ENCODE peak calls at places on chromosomes 2 and 18, in five cellular contexts. One of them, this sample, is unnamed.

GRCh38 chr2:96403481-96403880 is 67.9 kb downstream of the NCAPH start:
- DNase-seq in K562: no peak
- DNase-seq in SK-N-SH: no peak
- DNase-seq in neuronal stem cell: no peak
- DNase-seq in endothelial cell of umbilical vein: no peak
- DNase-seq in this sample: no peak

GRCh38 chr2:64645014-64645418 is 8.7 kb downstream of the SERTAD2 start:
- DNase-seq in K562: peak
- DNase-seq in SK-N-SH: no peak
- DNase-seq in neuronal stem cell: peak
- DNase-seq in endothelial cell of umbilical vein: peak
- DNase-seq in this sample: peak

GRCh38 chr2:31563273-31563839 is 17.4 kb downstream of the SRD5A2 start:
- DNase-seq in K562: no peak
- DNase-seq in SK-N-SH: no peak
- DNase-seq in neuronal stem cell: no peak
- DNase-seq in endothelial cell of umbilical vein: no peak
- DNase-seq in this sample: no peak

GRCh38 chr2:47069628-47070154 is 85.4 kb downstream of the STPG4 start:
- DNase-seq in K562: no peak
- DNase-seq in SK-N-SH: peak
- DNase-seq in neuronal stem cell: peak
- DNase-seq in endothelial cell of umbilical vein: peak
- DNase-seq in this sample: peak

GRCh38 chr2:236998250-236998649 is 87.4 kb upstream of the COPS8 start:
- DNase-seq in K562: no peak
- DNase-seq in SK-N-SH: no peak
- DNase-seq in neuronal stem cell: no peak
- DNase-seq in endothelial cell of umbilical vein: peak
- DNase-seq in this sample: no peak

GRCh38 chr2:23397483-23397882 is 12.5 kb downstream of the KLHL29 start:
- DNase-seq in K562: no peak
- DNase-seq in SK-N-SH: no peak
- DNase-seq in neuronal stem cell: no peak
- DNase-seq in endothelial cell of umbilical vein: no peak
- DNase-seq in this sample: no peak

GRCh38 chr2:221107424-221107823 is 464.7 kb downstream of the EPHA4 start:
- DNase-seq in K562: no peak
- DNase-seq in SK-N-SH: no peak
- DNase-seq in neuronal stem cell: no peak
- DNase-seq in endothelial cell of umbilical vein: no peak
- DNase-seq in this sample: no peak

GRCh38 chr2:143700865-143701264 is 571.6 kb downstream of the ARHGAP15 start:
- DNase-seq in K562: no peak
- DNase-seq in SK-N-SH: no peak
- DNase-seq in neuronal stem cell: no peak
- DNase-seq in endothelial cell of umbilical vein: no peak
- DNase-seq in this sample: no peak

GRCh38 chr18:47996091-47996541 is 65.7 kb upstream of the SMAD2 start:
- DNase-seq in K562: no peak
- DNase-seq in SK-N-SH: peak
- DNase-seq in neuronal stem cell: peak
- DNase-seq in endothelial cell of umbilical vein: no peak
- DNase-seq in this sample: peak

GRCh38 chr2:66574701-66575624 is 140.0 kb downstream of the MEIS1 start:
- DNase-seq in K562: peak
- DNase-seq in SK-N-SH: peak
- DNase-seq in neuronal stem cell: peak
- DNase-seq in endothelial cell of umbilical vein: peak
- DNase-seq in this sample: peak

GRCh38 chr18:44229693-44230108 is 451.0 kb upstream of the SETBP1 start:
- DNase-seq in K562: no peak
- DNase-seq in SK-N-SH: peak
- DNase-seq in neuronal stem cell: no peak
- DNase-seq in endothelial cell of umbilical vein: peak
- DNase-seq in this sample: no peak

GRCh38 chr2:2787301-2787907 is 456.3 kb upstream of the MYT1L start:
- DNase-seq in K562: no peak
- DNase-seq in SK-N-SH: peak
- DNase-seq in neuronal stem cell: no peak
- DNase-seq in endothelial cell of umbilical vein: no peak
- DNase-seq in this sample: peak

GRCh38 chr2:241984271-241984655 is 114.7 kb downstream of the RTP5 start:
- DNase-seq in K562: no peak
- DNase-seq in SK-N-SH: no peak
- DNase-seq in neuronal stem cell: no peak
- DNase-seq in endothelial cell of umbilical vein: no peak
- DNase-seq in this sample: no peak

GRCh38 chr2:15042824-15043223 is 410.3 kb downstream of the LRATD1 start:
- DNase-seq in K562: no peak
- DNase-seq in SK-N-SH: no peak
- DNase-seq in neuronal stem cell: no peak
- DNase-seq in endothelial cell of umbilical vein: no peak
- DNase-seq in this sample: no peak

GRCh38 chr2:21047161-21048009 is 3.5 kb upstream of the APOB start:
- DNase-seq in K562: no peak
- DNase-seq in SK-N-SH: peak
- DNase-seq in neuronal stem cell: no peak
- DNase-seq in endothelial cell of umbilical vein: no peak
- DNase-seq in this sample: no peak

GRCh38 chr2:239394978-239395377 is 5.8 kb downstream of the HDAC4 start:
- DNase-seq in K562: no peak
- DNase-seq in SK-N-SH: no peak
- DNase-seq in neuronal stem cell: no peak
- DNase-seq in endothelial cell of umbilical vein: no peak
- DNase-seq in this sample: no peak

GRCh38 chr2:234218261-234219180 is 168.0 kb downstream of the SPP2 start:
- DNase-seq in K562: no peak
- DNase-seq in SK-N-SH: peak
- DNase-seq in neuronal stem cell: no peak
- DNase-seq in endothelial cell of umbilical vein: no peak
- DNase-seq in this sample: no peak

GRCh38 chr2:63053889-63054725 is 3.5 kb downstream of the OTX1 start:
- DNase-seq in K562: no peak
- DNase-seq in SK-N-SH: peak
- DNase-seq in neuronal stem cell: peak
- DNase-seq in endothelial cell of umbilical vein: peak
- DNase-seq in this sample: peak

GRCh38 chr2:66929632-66930385 is 467.3 kb upstream of the ETAA1 start:
- DNase-seq in K562: no peak
- DNase-seq in SK-N-SH: no peak
- DNase-seq in neuronal stem cell: no peak
- DNase-seq in endothelial cell of umbilical vein: peak
- DNase-seq in this sample: no peak

GRCh38 chr18:48800479-48800876 is 150.3 kb downstream of the SMAD7 start:
- DNase-seq in K562: no peak
- DNase-seq in SK-N-SH: no peak
- DNase-seq in neuronal stem cell: no peak
- DNase-seq in endothelial cell of umbilical vein: no peak
- DNase-seq in this sample: no peak

GRCh38 chr2:178331474-178332431 is 119.2 kb downstream of the PRKRA start:
- DNase-seq in K562: no peak
- DNase-seq in SK-N-SH: no peak
- DNase-seq in neuronal stem cell: no peak
- DNase-seq in endothelial cell of umbilical vein: no peak
- DNase-seq in this sample: no peak

GRCh38 chr18:79508565-79509535 is 113.1 kb downstream of the NFATC1 start:
- DNase-seq in K562: no peak
- DNase-seq in SK-N-SH: no peak
- DNase-seq in neuronal stem cell: no peak
- DNase-seq in endothelial cell of umbilical vein: no peak
- DNase-seq in this sample: no peak

GRCh38 chr2:166343467-166343866 is 32.3 kb downstream of the SCN9A start:
- DNase-seq in K562: no peak
- DNase-seq in SK-N-SH: no peak
- DNase-seq in neuronal stem cell: no peak
- DNase-seq in endothelial cell of umbilical vein: no peak
- DNase-seq in this sample: peak

GRCh38 chr2:196479350-196479749 is 160.2 kb upstream of the CCDC150 start:
- DNase-seq in K562: no peak
- DNase-seq in SK-N-SH: no peak
- DNase-seq in neuronal stem cell: no peak
- DNase-seq in endothelial cell of umbilical vein: no peak
- DNase-seq in this sample: no peak

GRCh38 chr18:33469699-33470098 is 29.2 kb upstream of the CCDC178 start:
- DNase-seq in K562: peak
- DNase-seq in SK-N-SH: no peak
- DNase-seq in neuronal stem cell: no peak
- DNase-seq in endothelial cell of umbilical vein: no peak
- DNase-seq in this sample: no peak

GRCh38 chr2:73250872-73251846 is 17.1 kb downstream of the CCT7 start:
- DNase-seq in K562: no peak
- DNase-seq in SK-N-SH: no peak
- DNase-seq in neuronal stem cell: no peak
- DNase-seq in endothelial cell of umbilical vein: no peak
- DNase-seq in this sample: no peak

GRCh38 chr2:42156756-42157155 is 12.4 kb upstream of the EML4 start:
- DNase-seq in K562: no peak
- DNase-seq in SK-N-SH: no peak
- DNase-seq in neuronal stem cell: no peak
- DNase-seq in endothelial cell of umbilical vein: no peak
- DNase-seq in this sample: peak

GRCh38 chr2:102206666-102207341 is 20.0 kb downstream of the IL1RL2 start:
- DNase-seq in K562: no peak
- DNase-seq in SK-N-SH: no peak
- DNase-seq in neuronal stem cell: no peak
- DNase-seq in endothelial cell of umbilical vein: no peak
- DNase-seq in this sample: no peak

GRCh38 chr2:37713258-37713700 is 41.8 kb upstream of the CDC42EP3 start:
- DNase-seq in K562: no peak
- DNase-seq in SK-N-SH: no peak
- DNase-seq in neuronal stem cell: no peak
- DNase-seq in endothelial cell of umbilical vein: no peak
- DNase-seq in this sample: no peak

GRCh38 chr2:29326926-29327325 is 211.7 kb downstream of the CLIP4 start:
- DNase-seq in K562: no peak
- DNase-seq in SK-N-SH: no peak
- DNase-seq in neuronal stem cell: no peak
- DNase-seq in endothelial cell of umbilical vein: no peak
- DNase-seq in this sample: no peak

GRCh38 chr2:172858473-172858745 is 122.8 kb downstream of the RAPGEF4 start:
- DNase-seq in K562: no peak
- DNase-seq in SK-N-SH: no peak
- DNase-seq in neuronal stem cell: no peak
- DNase-seq in endothelial cell of umbilical vein: peak
- DNase-seq in this sample: no peak

GRCh38 chr2:176516051-176516601 is 246.9 kb downstream of the MTX2 start:
- DNase-seq in K562: no peak
- DNase-seq in SK-N-SH: no peak
- DNase-seq in neuronal stem cell: no peak
- DNase-seq in endothelial cell of umbilical vein: peak
- DNase-seq in this sample: no peak

GRCh38 chr2:199379251-199379650 is 78.5 kb downstream of the SATB2 start:
- DNase-seq in K562: peak
- DNase-seq in SK-N-SH: no peak
- DNase-seq in neuronal stem cell: no peak
- DNase-seq in endothelial cell of umbilical vein: no peak
- DNase-seq in this sample: no peak

GRCh38 chr2:226477221-226478120 is 322.1 kb downstream of the IRS1 start:
- DNase-seq in K562: no peak
- DNase-seq in SK-N-SH: no peak
- DNase-seq in neuronal stem cell: no peak
- DNase-seq in endothelial cell of umbilical vein: no peak
- DNase-seq in this sample: no peak
- H3K27ac ChIP-seq in K562: no peak
- H3K27ac ChIP-seq in SK-N-SH: no peak
- H3K27ac ChIP-seq in neuronal stem cell: peak
- H3K27ac ChIP-seq in endothelial cell of umbilical vein: peak
- H3K27ac ChIP-seq in this sample: no peak

DNA sequence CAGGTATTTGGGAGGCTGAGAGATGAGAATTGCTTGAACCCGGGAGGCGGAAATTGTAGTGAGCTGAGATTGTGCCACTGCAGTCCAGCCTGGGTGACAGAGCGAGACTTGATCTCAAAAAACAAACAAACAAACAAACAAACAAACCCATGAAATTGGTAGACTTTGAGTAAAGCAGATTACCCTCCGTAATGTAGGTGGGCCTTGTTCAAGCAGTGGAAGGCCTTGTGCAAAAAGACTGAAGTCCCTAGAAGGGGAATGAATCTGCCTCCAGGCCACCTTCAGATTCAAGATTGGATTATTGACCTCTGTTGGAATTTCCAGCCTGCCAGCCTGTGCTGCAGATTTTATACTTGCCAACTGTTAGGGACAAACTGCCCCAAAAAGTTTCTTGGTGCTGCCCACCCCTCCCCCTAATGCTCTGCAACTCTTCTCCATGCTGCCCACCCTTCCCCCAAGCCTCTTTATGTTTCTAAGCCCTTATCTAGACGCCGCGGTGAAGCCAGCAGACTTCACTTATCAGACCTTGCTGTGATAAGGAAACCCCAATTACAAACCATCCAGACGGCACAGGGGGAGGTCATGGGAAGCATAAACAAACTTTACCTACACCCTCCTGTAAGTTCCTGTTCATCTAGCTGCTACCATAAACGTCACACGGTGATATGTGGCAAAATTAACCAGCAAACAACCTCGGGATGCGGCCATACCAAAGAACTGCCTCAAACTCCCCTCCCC is 17.0 kb downstream of the CYP27A1 start:
- DNase-seq in K562: no peak
- DNase-seq in SK-N-SH: no peak
- DNase-seq in neuronal stem cell: no peak
- DNase-seq in endothelial cell of umbilical vein: no peak
- DNase-seq in this sample: no peak
- H2AFZ ChIP-seq in K562: no peak
- H2AFZ ChIP-seq in SK-N-SH: no peak
- H2AFZ ChIP-seq in neuronal stem cell: no peak
- H2AFZ ChIP-seq in endothelial cell of umbilical vein: no peak
- H2AFZ ChIP-seq in this sample: peak

GRCh38 chr2:230590333-230590732 is 122.3 kb upstream of the CAB39 start:
- DNase-seq in K562: no peak
- DNase-seq in SK-N-SH: no peak
- DNase-seq in neuronal stem cell: no peak
- DNase-seq in endothelial cell of umbilical vein: no peak
- DNase-seq in this sample: no peak
- H3K27ac ChIP-seq in K562: no peak
- H3K27ac ChIP-seq in SK-N-SH: no peak
- H3K27ac ChIP-seq in neuronal stem cell: no peak
- H3K27ac ChIP-seq in endothelial cell of umbilical vein: no peak
- H3K27ac ChIP-seq in this sample: no peak

GRCh38 chr2:152467677-152468406 is 132.9 kb downstream of the FMNL2 start:
- DNase-seq in K562: no peak
- DNase-seq in SK-N-SH: no peak
- DNase-seq in neuronal stem cell: no peak
- DNase-seq in endothelial cell of umbilical vein: no peak
- DNase-seq in this sample: no peak
- H2AFZ ChIP-seq in K562: no peak
- H2AFZ ChIP-seq in SK-N-SH: no peak
- H2AFZ ChIP-seq in neuronal stem cell: no peak
- H2AFZ ChIP-seq in endothelial cell of umbilical vein: no peak
- H2AFZ ChIP-seq in this sample: no peak

This sample was measured in neural progenitor cell.